ENCODE peak calls at places on chromosomes 12 and 14, in five cellular contexts. N is C1 segment of cervical spinal cord, Z is stromal cell of bone marrow, Q is RPMI7951, W is D721Med. X is an unnamed sample.

GRCh38 chr12:26651566-26652188 is 181.3 kb downstream of the ITPR2 start:
- DNase-seq in N (no peak), Z (peak; percentile 49), Q (peak; percentile 63), W (peak; percentile 30), X (peak; percentile 86)

GRCh38 chr12:19131020-19131431 is 1.5 kb downstream of the PLEKHA5 start:
- DNase-seq in N (peak; percentile 37), Z (no peak), Q (peak; percentile 45), W (no peak), X (peak; percentile 76)

GRCh38 chr12:39188689-39189088 is 254.2 kb downstream of the KIF21A start:
- DNase-seq in N (no peak), Z (no peak), Q (no peak), W (no peak), X (no peak)

GRCh38 chr12:4214912-4215861 is 58.4 kb upstream of the CCND2 start:
- DNase-seq in N (peak; percentile 51), Z (no peak), Q (peak; percentile 18), W (no peak), X (peak; percentile 46)

GRCh38 chr14:105881021-105881930 is 354.9 kb downstream of the TMEM121 start:
- DNase-seq in N (no peak), Z (no peak), Q (no peak), W (no peak), X (peak; percentile 23)

GRCh38 chr14:37824936-37825698 is 229.7 kb downstream of the TTC6 start:
- DNase-seq in N (no peak), Z (peak; percentile 36), Q (peak; percentile 0), W (no peak), X (no peak)

GRCh38 chr12:104585448-104586055 is 128.8 kb downstream of the CHST11 start:
- DNase-seq in N (no peak), Z (no peak), Q (no peak), W (no peak), X (no peak)

GRCh38 chr14:95217391-95217900 is 60.1 kb upstream of the DICER1 start:
- DNase-seq in N (no peak), Z (no peak), Q (no peak), W (no peak), X (peak; percentile 91)

GRCh38 chr14:105469456-105470162 is 5.0 kb upstream of the CRIP2 start:
- DNase-seq in N (no peak), Z (no peak), Q (no peak), W (no peak), X (no peak)

GRCh38 chr14:50845166-50845565 is 14.2 kb upstream of the NIN start:
- DNase-seq in N (no peak), Z (no peak), Q (no peak), W (no peak), X (no peak)

GRCh38 chr12:7934560-7935463 is 1.2 kb downstream of the SLC2A3 start:
- DNase-seq in N (no peak), Z (no peak), Q (no peak), W (no peak), X (no peak)

GRCh38 chr12:120928864-120929652 is 24.9 kb upstream of the SPPL3 start:
- DNase-seq in N (no peak), Z (no peak), Q (no peak), W (no peak), X (peak; percentile 97)